ENCODE peak calls at places on chromosomes 11 and 22, in eight cellular contexts. T is sigmoid colon, S is AG04449, X is heart right ventricle, P is NB4, A is endodermal cell, L is AG04450, F is OCI-LY7. H is an unnamed sample.

GRCh38 chr22:44472583-44472982 is 25.4 kb downstream of the RTL6 start:
- DNase-seq in T (no peak), S (no peak), X (no peak), P (no peak), A (no peak), L (no peak), F (no peak), H (no peak)

GRCh38 chr11:66904055-66904454 is 47.2 kb downstream of the LRFN4 start:
- DNase-seq in T (no peak), S (no peak), X (no peak), P (no peak), A (no peak), L (no peak), F (no peak), H (no peak)

GRCh38 chr11:94739331-94739730 is 28.8 kb upstream of the AMOTL1 start:
- DNase-seq in T (no peak), S (no peak), X (no peak), P (no peak), A (peak), L (no peak), F (no peak), H (no peak)

GRCh38 chr22:41048791-41049717 is 43.3 kb upstream of the EP300 start:
- DNase-seq in T (peak), S (no peak), X (peak), P (no peak), A (peak), L (peak), F (no peak), H (peak)

GRCh38 chr11:2522636-2523255 is 77.9 kb downstream of the KCNQ1 start:
- DNase-seq in T (peak), S (no peak), X (no peak), P (no peak), A (peak), L (no peak), F (no peak), H (no peak)

GRCh38 chr11:46336781-46337180 is 10.5 kb upstream of the DGKZ start:
- DNase-seq in T (no peak), S (no peak), X (no peak), P (peak), A (no peak), L (no peak), F (no peak), H (no peak)

GRCh38 chr11:2083411-2083810 is 55.8 kb downstream of the IGF2 start:
- DNase-seq in T (peak), S (no peak), X (no peak), P (no peak), A (no peak), L (no peak), F (no peak), H (no peak)

GRCh38 chr22:24601217-24602104 is 1.5 kb upstream of the GGT1 start:
- DNase-seq in T (no peak), S (no peak), X (no peak), P (peak), A (peak), L (no peak), F (peak), H (no peak)

GRCh38 chr22:19962246-19962908 is 20.8 kb upstream of the TXNRD2 start:
- DNase-seq in T (peak), S (no peak), X (peak), P (peak), A (peak), L (no peak), F (peak), H (peak)

GRCh38 chr11:95443386-95443785 is 212.4 kb upstream of the SESN3 start:
- DNase-seq in T (no peak), S (no peak), X (no peak), P (peak), A (no peak), L (no peak), F (peak), H (no peak)

GRCh38 chr11:30218278-30218677 is 12.5 kb upstream of the FSHB start:
- DNase-seq in T (no peak), S (no peak), X (peak), P (no peak), A (no peak), L (no peak), F (no peak), H (no peak)

GRCh38 chr11:13891911-13892310 is 70.6 kb upstream of the SPON1 start:
- DNase-seq in T (no peak), S (no peak), X (no peak), P (no peak), A (no peak), L (no peak), F (peak), H (no peak)

GRCh38 chr11:89220684-89221339 is 43.1 kb downstream of the TYR start:
- DNase-seq in T (no peak), S (no peak), X (no peak), P (no peak), A (no peak), L (no peak), F (no peak), H (no peak)

GRCh38 chr11:121936781-121937447 is 179.1 kb downstream of the BLID start:
- DNase-seq in T (no peak), S (peak), X (no peak), P (no peak), A (no peak), L (no peak), F (no peak), H (peak)

GRCh38 chr22:42937164-42937854 is 77.6 kb downstream of the PACSIN2 start:
- DNase-seq in T (peak), S (peak), X (no peak), P (peak), A (peak), L (no peak), F (peak), H (peak)

GRCh38 chr11:15967966-15968365 is 388.4 kb downstream of the SOX6 start:
- DNase-seq in T (no peak), S (no peak), X (no peak), P (peak), A (no peak), L (no peak), F (no peak), H (peak)

GRCh38 chr22:19109198-19110063 is 12.8 kb downstream of the DGCR2 start:
- DNase-seq in T (no peak), S (peak), X (no peak), P (peak), A (no peak), L (no peak), F (peak), H (peak)

GRCh38 chr11:35623708-35624168 is 5.5 kb downstream of the FJX1 start:
- DNase-seq in T (no peak), S (peak), X (no peak), P (peak), A (no peak), L (peak), F (no peak), H (peak)

GRCh38 chr11:62413060-62413696 is 5.7 kb upstream of the SCGB1A1 start:
- DNase-seq in T (no peak), S (no peak), X (no peak), P (no peak), A (peak), L (no peak), F (no peak), H (no peak)

GRCh38 chr11:65594991-65595920 is at the start of gene KCNK7:
- DNase-seq in T (peak), S (no peak), X (no peak), P (no peak), A (no peak), L (no peak), F (no peak), H (no peak)

GRCh38 chr11:2186669-2187266 is 15.2 kb upstream of the TH start:
- DNase-seq in T (no peak), S (no peak), X (no peak), P (peak), A (peak), L (no peak), F (peak), H (peak)

GRCh38 chr11:105923814-105924213 is 98.2 kb downstream of the MSANTD4 start:
- DNase-seq in T (no peak), S (no peak), X (no peak), P (no peak), A (no peak), L (no peak), F (no peak), H (peak)

GRCh38 chr11:105918039-105918438 is 104.0 kb downstream of the MSANTD4 start:
- DNase-seq in T (no peak), S (no peak), X (no peak), P (no peak), A (no peak), L (no peak), F (no peak), H (no peak)

GRCh38 chr11:105923252-105923651 is 98.8 kb downstream of the MSANTD4 start:
- DNase-seq in T (no peak), S (no peak), X (no peak), P (no peak), A (no peak), L (no peak), F (no peak), H (no peak)
- H3K4me3 ChIP-seq in T (no peak), S (no peak), X (no peak), P (no peak), A (no peak), L (no peak), F (no peak), H (no peak)

GRCh38 chr11:12200359-12201015 is 90.1 kb downstream of the MICAL2 start:
- DNase-seq in T (peak), S (peak), X (peak), P (no peak), A (no peak), L (no peak), F (no peak), H (peak)
- H3K4me3 ChIP-seq in T (no peak), S (no peak), X (no peak), P (no peak), A (no peak), L (peak), F (no peak), H (no peak)

DNA sequence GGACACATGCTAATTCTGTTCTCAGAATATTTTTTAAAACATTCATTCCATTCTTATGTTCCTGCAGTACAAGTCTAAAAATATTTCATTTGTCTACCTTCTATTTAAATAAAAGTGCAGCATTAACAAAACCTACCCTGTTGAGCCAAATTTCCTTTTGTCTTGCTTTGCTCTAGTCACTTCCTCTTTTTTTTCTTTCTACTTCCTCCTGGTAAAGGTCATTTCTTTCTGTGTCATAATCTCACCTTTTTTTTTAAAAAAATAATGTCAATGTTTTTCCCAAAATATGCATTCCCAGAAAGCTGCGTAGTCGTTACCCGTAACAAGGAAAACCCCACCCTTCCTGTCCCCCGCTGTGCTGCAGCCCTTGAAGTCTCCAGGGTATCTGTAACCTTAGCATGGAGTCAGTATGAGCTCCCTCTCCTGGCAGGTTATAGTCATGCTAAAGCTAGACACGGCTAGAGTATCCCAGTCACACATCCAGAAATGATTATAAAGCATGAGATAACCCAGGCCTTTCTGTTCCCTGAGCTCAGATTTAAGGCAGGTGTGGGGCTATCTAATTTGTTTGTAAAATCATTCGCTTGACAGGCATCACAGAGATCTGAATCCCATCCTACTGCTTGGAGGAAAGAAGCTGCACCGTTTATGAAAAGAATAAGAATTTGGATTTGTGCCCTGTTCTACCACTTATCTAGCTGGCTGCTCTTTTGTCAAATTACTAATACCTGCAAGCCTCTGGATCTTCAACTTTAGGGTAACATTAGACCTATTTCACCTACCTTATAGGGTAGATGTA is 51.1 kb upstream of the EED start:
- DNase-seq in T (peak), S (no peak), X (peak), P (peak), A (peak), L (peak), F (peak), H (peak)
- H3K4me3 ChIP-seq in T (peak), S (no peak), X (peak), P (peak), A (no peak), L (no peak), F (peak), H (no peak)

GRCh38 chr11:86802601-86803051 is 2.3 kb downstream of the PRSS23 start:
- DNase-seq in T (no peak), S (no peak), X (no peak), P (peak), A (peak), L (no peak), F (peak), H (peak)
- H3K4me3 ChIP-seq in T (peak), S (peak), X (no peak), P (no peak), A (peak), L (peak), F (no peak), H (peak)

GRCh38 chr11:128893578-128894295 is 2.6 kb downstream of the KCNJ5 start:
- DNase-seq in T (peak), S (no peak), X (no peak), P (no peak), A (no peak), L (no peak), F (no peak), H (no peak)
- H3K4me3 ChIP-seq in T (no peak), S (no peak), X (no peak), P (no peak), A (no peak), L (no peak), F (no peak), H (no peak)

DNA sequence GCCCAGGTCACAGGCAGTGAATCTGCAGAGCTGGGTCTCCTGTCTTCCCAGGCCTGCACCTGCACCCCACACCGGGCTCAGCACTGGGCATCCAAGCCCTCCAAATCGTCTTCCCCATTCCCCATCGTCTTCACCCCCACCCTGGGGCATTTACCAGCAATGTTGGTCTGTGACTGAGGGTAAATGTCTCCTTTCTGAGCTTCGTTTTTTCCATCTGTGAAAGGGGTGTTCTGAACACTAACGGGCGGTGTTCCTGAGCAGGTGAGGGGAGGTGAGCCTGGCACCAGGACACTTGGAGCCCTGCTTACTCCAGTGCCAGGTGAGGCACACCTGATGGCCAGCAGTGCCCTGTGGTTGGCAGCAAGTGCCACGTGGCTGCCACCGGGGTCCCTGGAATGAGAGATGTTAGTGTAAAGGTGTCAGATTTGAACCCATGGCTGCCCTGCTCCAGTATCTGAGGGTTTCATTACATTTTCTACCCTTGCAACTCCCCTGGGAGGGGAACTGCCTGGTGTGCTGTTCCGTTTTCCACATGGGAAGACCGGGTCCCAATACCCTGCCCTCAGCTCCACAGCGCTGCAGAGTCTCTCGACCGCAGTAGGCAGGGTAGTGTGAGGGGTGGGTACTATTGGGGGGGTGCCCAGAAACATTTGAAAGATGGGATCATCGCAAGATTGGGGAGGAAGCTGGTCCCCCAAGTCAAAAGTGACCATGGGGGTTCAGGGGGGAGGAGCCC is 1.9 kb downstream of the CDC42EP1 start:
- DNase-seq in T (no peak), S (no peak), X (no peak), P (no peak), A (no peak), L (no peak), F (no peak), H (no peak)
- H3K4me3 ChIP-seq in T (peak), S (peak), X (peak), P (no peak), A (peak), L (peak), F (no peak), H (peak)

DNA sequence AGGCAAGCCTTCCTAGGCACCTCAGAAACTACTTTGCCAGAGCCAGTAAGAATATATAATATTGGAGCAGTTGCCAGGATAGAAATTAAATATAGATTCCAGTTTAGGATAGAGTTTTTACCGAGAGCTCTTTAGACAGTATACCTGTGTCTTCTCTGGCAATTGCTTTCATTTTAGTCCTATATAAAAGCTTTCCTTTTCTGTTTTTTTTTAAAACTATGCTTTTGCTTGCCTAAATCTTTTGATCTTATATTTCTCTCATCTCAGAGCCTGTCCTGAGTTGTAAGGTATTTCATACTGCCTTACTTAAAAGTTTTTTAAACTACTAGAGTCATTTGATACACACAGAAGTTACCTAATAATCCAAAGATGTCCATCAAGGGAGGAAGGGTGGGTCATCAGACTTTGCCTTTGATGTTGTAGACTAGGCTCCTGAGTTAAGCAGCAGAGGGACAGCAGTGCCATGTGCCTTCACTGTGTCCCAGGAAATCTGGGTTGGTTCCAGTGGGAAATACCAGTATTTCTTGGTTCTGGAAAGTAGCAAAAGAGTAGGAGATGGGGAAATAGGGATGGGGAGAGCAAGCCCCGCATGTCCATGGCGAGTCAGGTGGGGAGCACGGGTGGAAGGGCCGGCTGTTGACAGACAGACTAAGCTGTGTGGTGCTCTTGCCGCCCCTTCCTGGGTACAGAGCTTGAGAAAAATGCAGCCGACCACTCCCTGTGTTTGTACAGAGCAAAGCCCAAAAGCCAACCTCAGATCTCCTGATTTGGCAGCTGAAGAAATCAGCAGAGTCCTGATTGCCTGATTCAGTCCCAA is 11.2 kb downstream of the MCAM start:
- DNase-seq in T (no peak), S (no peak), X (no peak), P (no peak), A (no peak), L (no peak), F (no peak), H (no peak)
- H3K4me3 ChIP-seq in T (no peak), S (no peak), X (no peak), P (peak), A (no peak), L (no peak), F (no peak), H (no peak)

DNA sequence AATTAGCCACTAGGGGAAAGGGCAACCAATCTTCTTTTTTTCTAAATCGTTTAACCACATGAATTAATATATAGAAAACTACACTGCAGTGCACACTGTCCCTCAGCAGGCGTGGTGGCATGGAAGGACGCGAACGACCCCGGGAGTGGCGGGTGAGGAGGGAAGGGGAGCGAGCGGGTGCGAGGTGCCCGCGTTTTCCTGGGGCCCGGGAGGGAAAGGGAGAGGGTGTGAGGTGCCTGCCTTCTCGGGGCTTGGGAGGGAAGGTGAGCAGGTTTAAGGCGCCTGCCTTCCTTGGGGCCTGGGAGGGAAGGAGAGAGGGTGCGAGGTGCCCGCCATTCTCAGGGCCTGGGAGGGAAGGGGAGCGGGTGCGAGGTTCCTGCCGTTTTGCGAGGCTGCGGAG is 765 bp downstream of the GAB4 start:
- DNase-seq in T (no peak), S (no peak), X (no peak), P (no peak), A (peak), L (no peak), F (no peak), H (no peak)
- H3K4me3 ChIP-seq in T (no peak), S (no peak), X (no peak), P (no peak), A (no peak), L (no peak), F (no peak), H (no peak)

DNA sequence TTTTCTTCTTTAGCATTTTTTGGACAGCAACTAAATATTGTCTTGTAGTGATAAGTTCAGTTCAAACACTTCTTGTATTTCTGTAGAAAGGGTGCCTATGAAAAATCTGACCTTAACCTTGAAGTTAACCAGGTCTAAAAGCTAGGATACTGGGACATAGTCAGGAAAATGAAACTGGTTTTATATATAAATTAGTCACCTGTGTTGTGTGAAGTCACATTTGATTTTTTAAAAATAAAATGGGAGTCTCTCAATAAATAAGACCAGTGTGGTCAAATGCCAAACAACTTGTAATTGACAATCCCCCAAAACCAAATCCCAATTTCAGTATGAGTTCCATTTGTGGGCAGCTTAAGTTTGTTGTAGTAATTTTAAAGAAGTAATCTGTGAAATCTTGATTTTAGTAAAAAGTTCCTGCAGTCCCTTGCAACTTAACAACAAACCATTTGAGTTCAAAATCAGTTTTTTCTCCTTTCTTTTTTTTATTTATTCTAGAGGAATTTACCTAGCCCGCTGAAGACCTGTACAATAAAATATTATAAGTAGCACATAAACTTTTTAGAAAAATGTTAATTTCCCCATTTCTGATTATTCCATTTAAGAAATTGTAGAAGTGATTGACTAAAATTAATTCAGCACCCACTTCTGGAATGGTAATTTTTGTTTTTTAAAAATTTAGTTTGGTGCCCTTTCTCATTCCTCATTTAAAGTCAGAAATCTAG is 84.4 kb upstream of the PPARA start:
- DNase-seq in T (no peak), S (no peak), X (no peak), P (no peak), A (no peak), L (no peak), F (no peak), H (peak)
- H3K4me3 ChIP-seq in T (no peak), S (no peak), X (peak), P (no peak), A (no peak), L (no peak), F (no peak), H (no peak)

H was measured in astrocyte of the spinal cord.